ENCODE peak calls at places on chromosomes 1 and 21, in ten cellular contexts. One of them, this sample, is unnamed. For H3K27me3 and H3K9me3, the result is how much of the 10 kb centered on the place peaks cover.

GRCh38 chr1:216640100-216640499 is 83.1 kb downstream of the ESRRG start:
- DNase-seq in heart left ventricle: no peak
- DNase-seq in stomach: no peak
- DNase-seq in SJSA1: no peak
- DNase-seq in pancreas: no peak
- DNase-seq in colonic mucosa: no peak
- DNase-seq in psoas muscle: no peak
- DNase-seq in adrenal gland: no peak
- DNase-seq in ovary: no peak
- DNase-seq in hepatocyte: no peak
- DNase-seq in this sample: no peak

GRCh38 chr1:24803220-24803619 is 58.0 kb downstream of the CLIC4 start:
- DNase-seq in adrenal gland: no peak
- DNase-seq in heart left ventricle: no peak
- DNase-seq in stomach: no peak
- DNase-seq in psoas muscle: no peak
- DNase-seq in hepatocyte: no peak
- DNase-seq in colonic mucosa: no peak
- DNase-seq in ovary: no peak
- DNase-seq in pancreas: no peak
- DNase-seq in SJSA1: no peak
- DNase-seq in this sample: no peak

GRCh38 chr1:89900791-89901708 is 80.2 kb downstream of the LRRC8D start:
- DNase-seq in ovary: no peak
- DNase-seq in pancreas: no peak
- DNase-seq in colonic mucosa: no peak
- DNase-seq in adrenal gland: no peak
- DNase-seq in hepatocyte: no peak
- DNase-seq in stomach: no peak
- DNase-seq in heart left ventricle: no peak
- DNase-seq in SJSA1: no peak
- DNase-seq in psoas muscle: no peak
- DNase-seq in this sample: no peak

GRCh38 chr21:35908311-35909078 is 151.8 kb downstream of the SETD4 start:
- DNase-seq in adrenal gland: no peak
- DNase-seq in psoas muscle: no peak
- DNase-seq in hepatocyte: no peak
- DNase-seq in pancreas: no peak
- DNase-seq in heart left ventricle: no peak
- DNase-seq in ovary: no peak
- DNase-seq in colonic mucosa: no peak
- DNase-seq in stomach: no peak
- DNase-seq in SJSA1: no peak
- DNase-seq in this sample: no peak

GRCh38 chr1:2234762-2235113 is 6.6 kb downstream of the SKI start:
- DNase-seq in psoas muscle: peak
- DNase-seq in ovary: peak
- DNase-seq in adrenal gland: peak
- DNase-seq in hepatocyte: no peak
- DNase-seq in pancreas: no peak
- DNase-seq in stomach: no peak
- DNase-seq in colonic mucosa: no peak
- DNase-seq in heart left ventricle: peak
- DNase-seq in SJSA1: no peak
- DNase-seq in this sample: no peak

GRCh38 chr1:53066941-53067738 is 5.1 kb downstream of the PODN start:
- DNase-seq in heart left ventricle: no peak
- DNase-seq in pancreas: no peak
- DNase-seq in SJSA1: no peak
- DNase-seq in ovary: peak
- DNase-seq in adrenal gland: peak
- DNase-seq in colonic mucosa: no peak
- DNase-seq in hepatocyte: no peak
- DNase-seq in stomach: peak
- DNase-seq in psoas muscle: peak
- DNase-seq in this sample: no peak

GRCh38 chr1:186094170-186094569 is 280.9 kb downstream of the TPR start:
- DNase-seq in colonic mucosa: no peak
- DNase-seq in SJSA1: peak
- DNase-seq in hepatocyte: no peak
- DNase-seq in ovary: no peak
- DNase-seq in stomach: no peak
- DNase-seq in pancreas: no peak
- DNase-seq in psoas muscle: no peak
- DNase-seq in heart left ventricle: no peak
- DNase-seq in adrenal gland: no peak
- DNase-seq in this sample: no peak

GRCh38 chr1:174032823-174033222 is 10.7 kb upstream of the RC3H1 start:
- DNase-seq in ovary: no peak
- DNase-seq in stomach: no peak
- DNase-seq in SJSA1: peak
- DNase-seq in hepatocyte: no peak
- DNase-seq in adrenal gland: no peak
- DNase-seq in colonic mucosa: no peak
- DNase-seq in psoas muscle: no peak
- DNase-seq in heart left ventricle: no peak
- DNase-seq in pancreas: no peak
- DNase-seq in this sample: no peak

GRCh38 chr1:153768316-153769126 is 6.7 kb upstream of the SLC27A3 start:
- DNase-seq in hepatocyte: peak
- DNase-seq in SJSA1: no peak
- DNase-seq in ovary: no peak
- DNase-seq in adrenal gland: no peak
- DNase-seq in pancreas: peak
- DNase-seq in stomach: peak
- DNase-seq in colonic mucosa: peak
- DNase-seq in psoas muscle: no peak
- DNase-seq in heart left ventricle: no peak
- DNase-seq in this sample: no peak

GRCh38 chr1:153767519-153767918 is 7.7 kb upstream of the SLC27A3 start:
- DNase-seq in SJSA1: no peak
- DNase-seq in psoas muscle: no peak
- DNase-seq in colonic mucosa: no peak
- DNase-seq in pancreas: no peak
- DNase-seq in hepatocyte: no peak
- DNase-seq in heart left ventricle: no peak
- DNase-seq in stomach: no peak
- DNase-seq in adrenal gland: no peak
- DNase-seq in ovary: no peak
- DNase-seq in this sample: no peak

GRCh38 chr1:153760440-153760839 is 14.8 kb upstream of the SLC27A3 start:
- DNase-seq in ovary: no peak
- DNase-seq in pancreas: no peak
- DNase-seq in adrenal gland: no peak
- DNase-seq in stomach: no peak
- DNase-seq in SJSA1: no peak
- DNase-seq in heart left ventricle: no peak
- DNase-seq in hepatocyte: no peak
- DNase-seq in colonic mucosa: no peak
- DNase-seq in psoas muscle: no peak
- DNase-seq in this sample: no peak

GRCh38 chr1:153764315-153764714 is 10.9 kb upstream of the SLC27A3 start:
- DNase-seq in stomach: peak
- DNase-seq in colonic mucosa: no peak
- DNase-seq in heart left ventricle: no peak
- DNase-seq in ovary: no peak
- DNase-seq in adrenal gland: no peak
- DNase-seq in hepatocyte: no peak
- DNase-seq in SJSA1: no peak
- DNase-seq in pancreas: no peak
- DNase-seq in psoas muscle: no peak
- DNase-seq in this sample: no peak

DNA sequence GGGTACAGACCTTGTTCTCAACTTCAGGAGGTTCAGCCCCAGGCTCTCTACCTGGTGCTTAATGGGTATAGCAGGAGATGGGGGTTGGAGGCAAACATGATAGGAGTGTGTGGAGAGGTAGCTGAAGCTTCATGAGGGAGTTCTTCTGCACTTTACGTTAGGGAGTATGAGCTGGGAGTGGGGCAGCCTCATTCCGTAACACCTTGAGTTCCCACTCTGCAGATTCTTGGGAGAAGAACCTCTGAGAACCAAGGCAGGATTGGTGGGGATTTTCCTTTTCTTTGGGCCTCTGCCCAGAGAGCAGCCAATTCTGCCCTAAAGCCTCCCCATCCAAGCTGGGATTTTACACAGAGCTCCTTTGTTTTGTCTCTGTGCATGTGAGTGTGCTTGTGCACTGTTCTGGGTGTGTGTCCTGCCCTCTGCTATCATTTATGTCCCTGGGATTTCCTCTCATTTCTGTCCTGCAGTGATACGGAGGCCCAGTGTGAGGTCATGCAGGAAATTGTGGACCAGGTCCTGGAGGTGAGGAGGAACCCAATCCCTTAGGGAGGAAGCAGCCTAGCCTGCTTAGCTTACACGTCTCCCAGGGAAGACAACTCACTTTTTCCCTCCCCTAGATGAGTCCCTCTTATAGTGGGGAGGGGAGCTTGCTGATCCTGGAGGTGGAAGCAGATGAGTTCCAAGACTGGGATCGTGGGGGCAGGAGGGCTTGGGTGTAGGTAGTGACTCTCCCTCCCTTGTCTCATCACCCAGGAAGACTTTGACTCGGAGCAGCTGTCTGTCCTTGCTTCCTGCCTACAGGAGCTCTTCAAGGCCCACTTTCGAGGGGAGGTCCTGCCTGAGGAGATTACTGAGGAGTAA is 11.6 kb upstream of the SLC27A3 start:
- DNase-seq in pancreas: no peak
- DNase-seq in heart left ventricle: peak
- DNase-seq in SJSA1: no peak
- DNase-seq in psoas muscle: no peak
- DNase-seq in colonic mucosa: no peak
- DNase-seq in hepatocyte: no peak
- DNase-seq in ovary: no peak
- DNase-seq in stomach: no peak
- DNase-seq in adrenal gland: no peak
- DNase-seq in this sample: no peak
- H3K27ac ChIP-seq in pancreas: no peak
- H3K27ac ChIP-seq in heart left ventricle: peak
- H3K27ac ChIP-seq in SJSA1: no peak
- H3K27ac ChIP-seq in psoas muscle: peak
- H3K27ac ChIP-seq in colonic mucosa: peak
- H3K27ac ChIP-seq in hepatocyte: peak
- H3K27ac ChIP-seq in ovary: no peak
- H3K27ac ChIP-seq in stomach: peak
- H3K27ac ChIP-seq in adrenal gland: peak
- H3K27ac ChIP-seq in this sample: no peak

DNA sequence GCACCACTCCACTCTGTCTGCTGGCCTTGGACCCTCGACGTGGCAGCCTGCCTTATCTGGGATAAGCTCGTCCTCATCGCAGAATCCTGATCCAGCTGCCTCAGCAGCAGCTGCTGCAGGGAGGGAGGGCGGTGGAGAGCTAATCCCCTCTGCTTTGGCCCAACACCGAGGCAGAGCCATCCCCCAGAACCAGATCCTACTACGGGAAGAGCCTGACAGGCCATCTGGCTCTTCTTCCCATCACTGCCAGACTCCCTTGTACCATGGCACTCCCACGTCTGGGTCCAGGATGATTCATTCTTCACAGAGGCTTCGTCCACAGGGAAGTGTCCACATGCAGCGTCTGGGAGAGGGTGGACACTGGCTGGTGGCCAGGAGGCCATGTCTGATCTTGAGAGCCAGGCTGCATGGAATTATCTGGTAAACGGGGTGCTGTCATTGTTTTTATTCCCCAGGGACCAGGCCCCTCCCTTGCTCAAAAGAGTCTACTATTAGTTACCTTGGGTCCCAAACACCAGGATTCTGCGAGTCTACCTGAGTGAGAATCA is 14.6 kb upstream of the PKP1 start:
- DNase-seq in stomach: peak
- DNase-seq in colonic mucosa: no peak
- DNase-seq in psoas muscle: no peak
- DNase-seq in pancreas: no peak
- DNase-seq in ovary: no peak
- DNase-seq in adrenal gland: no peak
- DNase-seq in hepatocyte: peak
- DNase-seq in heart left ventricle: no peak
- DNase-seq in SJSA1: peak
- DNase-seq in this sample: no peak
- H3K27me3 ChIP-seq in stomach: under half
- H3K27me3 ChIP-seq in colonic mucosa: under half
- H3K27me3 ChIP-seq in psoas muscle: under half
- H3K27me3 ChIP-seq in pancreas: under half
- H3K27me3 ChIP-seq in ovary: under half
- H3K27me3 ChIP-seq in adrenal gland: under half
- H3K27me3 ChIP-seq in hepatocyte: under half
- H3K27me3 ChIP-seq in heart left ventricle: under half
- H3K27me3 ChIP-seq in SJSA1: under half
- H3K27me3 ChIP-seq in this sample: under half

GRCh38 chr1:110962892-110963665 is 643 bp downstream of the LRIF1 start:
- DNase-seq in stomach: peak
- DNase-seq in hepatocyte: peak
- DNase-seq in ovary: peak
- DNase-seq in pancreas: peak
- DNase-seq in heart left ventricle: peak
- DNase-seq in adrenal gland: peak
- DNase-seq in SJSA1: peak
- DNase-seq in psoas muscle: peak
- DNase-seq in colonic mucosa: peak
- DNase-seq in this sample: peak

GRCh38 chr1:110967256-110967655 is 3.5 kb upstream of the LRIF1 start:
- DNase-seq in adrenal gland: no peak
- DNase-seq in psoas muscle: no peak
- DNase-seq in colonic mucosa: no peak
- DNase-seq in ovary: no peak
- DNase-seq in stomach: no peak
- DNase-seq in SJSA1: no peak
- DNase-seq in pancreas: no peak
- DNase-seq in heart left ventricle: no peak
- DNase-seq in hepatocyte: no peak
- DNase-seq in this sample: no peak

GRCh38 chr1:110961902-110962301 is 1.8 kb downstream of the LRIF1 start:
- DNase-seq in ovary: no peak
- DNase-seq in hepatocyte: no peak
- DNase-seq in heart left ventricle: no peak
- DNase-seq in colonic mucosa: no peak
- DNase-seq in psoas muscle: no peak
- DNase-seq in adrenal gland: no peak
- DNase-seq in stomach: no peak
- DNase-seq in SJSA1: no peak
- DNase-seq in pancreas: no peak
- DNase-seq in this sample: no peak

GRCh38 chr1:110963666-110964399 is at the start of gene LRIF1:
- DNase-seq in ovary: peak
- DNase-seq in stomach: peak
- DNase-seq in SJSA1: peak
- DNase-seq in pancreas: peak
- DNase-seq in hepatocyte: peak
- DNase-seq in heart left ventricle: peak
- DNase-seq in psoas muscle: peak
- DNase-seq in adrenal gland: peak
- DNase-seq in colonic mucosa: peak
- DNase-seq in this sample: peak

DNA sequence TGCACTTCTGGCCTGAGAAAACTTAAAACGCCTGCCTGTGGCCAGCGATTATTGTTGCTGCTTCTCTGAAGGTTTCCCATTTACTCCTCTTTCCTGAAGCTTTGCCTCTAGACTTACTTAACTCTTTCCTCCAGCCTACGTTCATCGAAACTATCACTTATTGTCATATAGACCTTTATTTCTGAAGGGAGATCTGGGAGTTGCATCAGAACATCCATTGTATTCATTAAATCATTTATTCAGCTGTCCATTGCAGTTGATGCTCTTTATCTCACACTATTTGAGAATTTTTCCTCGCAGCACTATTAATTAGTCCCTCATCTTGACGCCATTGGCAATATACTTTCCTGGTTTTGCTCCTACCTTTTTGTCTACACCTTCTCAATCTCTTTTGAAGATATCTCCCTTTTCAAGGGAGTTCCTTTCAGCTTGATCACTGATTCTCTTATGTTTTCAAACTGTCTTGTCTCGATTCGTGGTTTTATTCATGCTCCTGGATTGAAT is 730 bp upstream of the LRIF1 start:
- DNase-seq in SJSA1: no peak
- DNase-seq in pancreas: no peak
- DNase-seq in stomach: no peak
- DNase-seq in hepatocyte: no peak
- DNase-seq in adrenal gland: no peak
- DNase-seq in ovary: no peak
- DNase-seq in psoas muscle: no peak
- DNase-seq in heart left ventricle: no peak
- DNase-seq in colonic mucosa: no peak
- DNase-seq in this sample: no peak
- H3K9me3 ChIP-seq in SJSA1: under half
- H3K9me3 ChIP-seq in pancreas: under half
- H3K9me3 ChIP-seq in stomach: under half
- H3K9me3 ChIP-seq in hepatocyte: under half
- H3K9me3 ChIP-seq in adrenal gland: under half
- H3K9me3 ChIP-seq in ovary: under half
- H3K9me3 ChIP-seq in psoas muscle: under half
- H3K9me3 ChIP-seq in heart left ventricle: under half
- H3K9me3 ChIP-seq in colonic mucosa: under half
- H3K9me3 ChIP-seq in this sample: under half

DNA sequence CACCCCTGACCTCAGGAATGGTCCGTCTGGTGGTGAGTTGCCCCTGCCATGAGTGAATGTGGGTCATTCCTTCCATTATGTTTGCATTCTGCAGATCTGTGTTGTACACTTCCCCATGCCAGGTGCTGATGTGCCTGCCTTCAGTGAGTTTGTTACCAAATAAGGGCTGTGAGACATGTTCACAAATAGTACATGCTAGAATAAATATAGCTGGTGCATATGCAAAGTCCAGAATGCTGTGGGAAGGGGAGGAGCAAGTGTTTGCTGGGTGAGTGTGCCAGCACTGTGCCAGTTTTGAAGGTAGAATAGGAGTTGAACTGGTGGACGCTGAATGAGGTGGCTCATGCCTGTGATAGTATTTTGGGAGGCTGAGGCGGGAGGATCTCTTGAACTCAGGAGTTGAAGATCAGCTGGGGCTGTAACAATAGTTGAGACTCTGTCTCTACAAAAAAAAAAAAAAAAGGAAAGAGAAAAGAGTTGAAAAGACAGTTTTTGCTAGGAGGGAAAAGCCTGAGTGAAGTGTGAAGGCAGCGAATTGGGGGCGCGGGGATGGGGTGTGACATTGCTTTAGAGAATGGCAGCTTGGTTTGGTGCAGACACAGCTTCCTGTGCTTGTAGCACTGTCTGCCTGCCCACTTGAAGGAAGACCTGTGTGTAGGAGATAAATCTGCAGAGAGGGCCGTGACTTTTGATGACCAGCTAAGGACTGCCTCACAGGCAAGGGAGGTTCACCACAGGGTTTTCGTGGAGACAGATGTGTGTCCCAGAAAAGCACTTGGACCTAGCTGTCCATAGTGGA is 61.1 kb downstream of the LGR6 start:
- DNase-seq in stomach: no peak
- DNase-seq in SJSA1: peak
- DNase-seq in adrenal gland: no peak
- DNase-seq in ovary: peak
- DNase-seq in pancreas: no peak
- DNase-seq in hepatocyte: no peak
- DNase-seq in colonic mucosa: no peak
- DNase-seq in heart left ventricle: no peak
- DNase-seq in psoas muscle: no peak
- DNase-seq in this sample: no peak
- H3K27ac ChIP-seq in stomach: no peak
- H3K27ac ChIP-seq in SJSA1: no peak
- H3K27ac ChIP-seq in adrenal gland: no peak
- H3K27ac ChIP-seq in ovary: no peak
- H3K27ac ChIP-seq in pancreas: no peak
- H3K27ac ChIP-seq in hepatocyte: no peak
- H3K27ac ChIP-seq in colonic mucosa: no peak
- H3K27ac ChIP-seq in heart left ventricle: no peak
- H3K27ac ChIP-seq in psoas muscle: no peak
- H3K27ac ChIP-seq in this sample: no peak

This sample was measured in CD4-positive, alpha-beta T cell.